ENCODE peak calls at places on chromosomes 5 and 9, in six cellular contexts. R is lower leg skin; I is cardiac fibroblast; E is activated effector memory CD4-positive, alpha-beta T cell treated with anti-CD3 and anti-CD28 coated beads, Interleukin-2, amount 50 U/mL, for 16 hours; A is putamen; D is left cardiac atrium. H is an unnamed sample.

GRCh38 chr9:86135374-86135773 is 36.0 kb upstream of the GOLM1 start:
- DNase-seq in A (no peak), R (no peak), D (no peak), E (no peak), I (no peak), H (no peak)

GRCh38 chr5:132475531-132475930 is 15.0 kb downstream of the IRF1 start:
- DNase-seq in I (peak; percentile 46), D (peak; percentile 34), E (peak; percentile 73), R (no peak), A (no peak), H (peak; percentile 33)

GRCh38 chr5:116572375-116573278 is 2.0 kb downstream of the SEMA6A start:
- DNase-seq in R (no peak), E (no peak), D (peak; percentile 57), A (peak; percentile 49), I (peak; percentile 20), H (peak; percentile 65)

GRCh38 chr5:133995341-133995740 is 9.4 kb downstream of the VDAC1 start:
- DNase-seq in A (no peak), D (no peak), I (no peak), E (no peak), R (no peak), H (no peak)

GRCh38 chr5:147906326-147907095 is at the start of gene C5orf46:
- DNase-seq in D (no peak), R (no peak), E (no peak), A (no peak), I (peak; percentile 21), H (no peak)

GRCh38 chr9:123776856-123777560 is 152.9 kb downstream of the DENND1A start:
- DNase-seq in I (no peak), A (no peak), R (no peak), D (no peak), E (no peak), H (no peak)

GRCh38 chr5:97133106-97133505 is 9.3 kb downstream of the LIX1 start:
- DNase-seq in A (no peak), D (no peak), E (no peak), I (peak; percentile 11), R (no peak), H (no peak)

GRCh38 chr5:139906661-139907060 is 111.1 kb downstream of the PSD2 start:
- DNase-seq in A (no peak), D (no peak), E (no peak), I (no peak), R (no peak), H (no peak)

GRCh38 chr5:118144540-118144939 is 843.8 kb downstream of the DTWD2 start:
- DNase-seq in R (no peak), E (no peak), A (no peak), D (no peak), I (no peak), H (no peak)

GRCh38 chr9:95261890-95262289 is 55.6 kb downstream of the FANCC start:
- DNase-seq in D (no peak), E (no peak), I (peak; percentile 39), A (no peak), R (no peak), H (no peak)

GRCh38 chr5:1294839-1295649 is at the start of gene TERT:
- DNase-seq in R (no peak), I (no peak), E (peak; percentile 90), A (no peak), D (no peak), H (peak; percentile 67)

GRCh38 chr5:80540691-80541090 is 29.4 kb downstream of the ANKRD34B start:
- DNase-seq in D (no peak), I (peak; percentile 51), E (no peak), A (no peak), R (no peak), H (no peak)

GRCh38 chr9:115261656-115262081 is 143.7 kb upstream of the TNC start:
- DNase-seq in I (no peak), D (no peak), A (no peak), R (no peak), E (no peak), H (no peak)

GRCh38 chr5:175609504-175609903 is 48.4 kb upstream of the HRH2 start:
- DNase-seq in R (no peak), E (peak; percentile 67), D (no peak), I (no peak), A (peak; percentile 81), H (no peak)

GRCh38 chr5:149254506-149254905 is 17.2 kb upstream of the AFAP1L1 start:
- DNase-seq in E (no peak), I (peak; percentile 25), D (no peak), A (no peak), R (no peak), H (no peak)

GRCh38 chr9:75623462-75623861 is 267.0 kb upstream of the PCSK5 start:
- DNase-seq in I (no peak), R (no peak), A (no peak), E (no peak), D (no peak), H (no peak)

GRCh38 chr5:61824396-61824795 is 481.6 kb upstream of the KIF2A start:
- DNase-seq in I (no peak), A (no peak), E (no peak), R (no peak), D (no peak), H (no peak)

GRCh38 chr5:16936150-16937022 is at the start of gene MYO10:
- DNase-seq in E (peak; percentile 85), I (peak; percentile 89), D (peak; percentile 77), A (peak; percentile 7), R (peak; percentile 62), H (peak; percentile 92)

GRCh38 chr9:16058131-16058549 is 505.3 kb downstream of the CCDC171 start:
- DNase-seq in A (no peak), I (no peak), D (no peak), E (no peak), R (no peak), H (no peak)

GRCh38 chr5:143635146-143635752 is 176.7 kb upstream of the HMHB1 start:
- DNase-seq in E (no peak), A (no peak), D (no peak), I (peak; percentile 44), R (peak; percentile 33), H (no peak)

GRCh38 chr5:78574731-78575161 is 73.8 kb downstream of the LHFPL2 start:
- DNase-seq in I (no peak), R (no peak), D (peak; percentile 33), A (no peak), E (no peak), H (no peak)

GRCh38 chr5:108639356-108639755 is 108.3 kb upstream of the FER start:
- DNase-seq in E (no peak), D (no peak), A (no peak), R (no peak), I (peak; percentile 20), H (no peak)

GRCh38 chr5:41312066-41312465 is 98.7 kb upstream of the C6 start:
- DNase-seq in R (no peak), A (no peak), I (no peak), D (no peak), E (no peak), H (no peak)

GRCh38 chr5:969421-969839 is 39.2 kb upstream of the NKD2 start:
- DNase-seq in D (no peak), I (peak; percentile 85), A (no peak), E (no peak), R (no peak), H (peak; percentile 49)

GRCh38 chr5:168291961-168292782 is 727 bp downstream of the WWC1 start:
- DNase-seq in E (no peak), R (no peak), D (no peak), I (peak; percentile 19), A (no peak), H (peak; percentile 73)

GRCh38 chr9:86766912-86767311 is 180.4 kb downstream of the GAS1 start:
- DNase-seq in E (no peak), D (peak; percentile 35), A (no peak), I (peak; percentile 77), R (no peak), H (no peak)

GRCh38 chr5:63760965-63761364 is 201.3 kb downstream of the HTR1A start:
- DNase-seq in E (no peak), D (no peak), A (no peak), R (no peak), I (no peak), H (no peak)

GRCh38 chr9:133107245-133107722 is 13.8 kb downstream of the RALGDS start:
- DNase-seq in R (no peak), A (no peak), D (no peak), E (peak; percentile 52), I (no peak), H (no peak)

GRCh38 chr5:43648499-43649124 is 45.6 kb downstream of the NNT start:
- DNase-seq in E (no peak), I (no peak), A (no peak), D (no peak), R (peak; percentile 51), H (no peak)

GRCh38 chr5:95216136-95216955 is 68.5 kb downstream of the MCTP1 start:
- DNase-seq in R (no peak), D (no peak), A (no peak), E (no peak), I (no peak), H (no peak)

GRCh38 chr9:134210511-134210907 is 46.1 kb upstream of the RNU6ATAC start:
- DNase-seq in D (peak; percentile 13), I (no peak), A (no peak), E (no peak), R (no peak), H (peak; percentile 40)